ENCODE peak calls at places on chromosomes 12 and 14, in ten cellular contexts. One of them, this sample, is unnamed. For H3K9me2, the result is how much of the 10 kb centered on the place peaks cover.

GRCh38 chr12:75783093-75783877 is 248.3 kb downstream of the PHLDA1 start:
- DNase-seq in hepatocyte: no peak
- DNase-seq in PC-3: no peak
- DNase-seq in GM23248: peak
- DNase-seq in SK-N-SH: no peak
- DNase-seq in OCI-LY7: no peak
- DNase-seq in PC-9: no peak
- DNase-seq in GM23338: no peak
- DNase-seq in MM.1S: peak
- DNase-seq in HCT116: no peak
- DNase-seq in this sample: no peak

GRCh38 chr14:73740921-73741326 is 26.7 kb upstream of the PNMA1 start:
- DNase-seq in SK-N-SH: peak
- DNase-seq in hepatocyte: peak
- DNase-seq in PC-3: peak
- DNase-seq in PC-9: peak
- DNase-seq in OCI-LY7: no peak
- DNase-seq in HCT116: peak
- DNase-seq in MM.1S: no peak
- DNase-seq in GM23338: peak
- DNase-seq in GM23248: peak
- DNase-seq in this sample: no peak

GRCh38 chr12:93279849-93280412 is 97.8 kb upstream of the NUDT4 start:
- DNase-seq in HCT116: no peak
- DNase-seq in PC-9: peak
- DNase-seq in PC-3: peak
- DNase-seq in SK-N-SH: no peak
- DNase-seq in GM23338: no peak
- DNase-seq in hepatocyte: no peak
- DNase-seq in OCI-LY7: no peak
- DNase-seq in GM23248: no peak
- DNase-seq in MM.1S: no peak
- DNase-seq in this sample: no peak

GRCh38 chr14:63760014-63760413 is 32.1 kb upstream of the SGPP1 start:
- DNase-seq in SK-N-SH: no peak
- DNase-seq in hepatocyte: no peak
- DNase-seq in GM23248: no peak
- DNase-seq in GM23338: no peak
- DNase-seq in PC-3: no peak
- DNase-seq in HCT116: no peak
- DNase-seq in OCI-LY7: no peak
- DNase-seq in MM.1S: peak
- DNase-seq in PC-9: no peak
- DNase-seq in this sample: no peak

GRCh38 chr12:34386016-34386415 is 363.7 kb downstream of the ALG10 start:
- DNase-seq in HCT116: no peak
- DNase-seq in PC-9: no peak
- DNase-seq in PC-3: no peak
- DNase-seq in SK-N-SH: no peak
- DNase-seq in MM.1S: no peak
- DNase-seq in GM23248: no peak
- DNase-seq in hepatocyte: no peak
- DNase-seq in GM23338: no peak
- DNase-seq in OCI-LY7: no peak
- DNase-seq in this sample: no peak

GRCh38 chr14:30928462-30928861 is 54.1 kb downstream of the COCH start:
- DNase-seq in hepatocyte: no peak
- DNase-seq in HCT116: no peak
- DNase-seq in GM23248: peak
- DNase-seq in SK-N-SH: no peak
- DNase-seq in MM.1S: no peak
- DNase-seq in GM23338: no peak
- DNase-seq in PC-3: no peak
- DNase-seq in PC-9: no peak
- DNase-seq in OCI-LY7: no peak
- DNase-seq in this sample: no peak

GRCh38 chr14:70665448-70666363 is 24.0 kb downstream of the TTC9 start:
- DNase-seq in OCI-LY7: peak
- DNase-seq in PC-9: peak
- DNase-seq in GM23248: peak
- DNase-seq in HCT116: peak
- DNase-seq in MM.1S: peak
- DNase-seq in SK-N-SH: no peak
- DNase-seq in hepatocyte: peak
- DNase-seq in GM23338: no peak
- DNase-seq in PC-3: peak
- DNase-seq in this sample: peak

GRCh38 chr12:77625441-77625840 is 205.3 kb upstream of the NAV3 start:
- DNase-seq in PC-9: peak
- DNase-seq in PC-3: peak
- DNase-seq in GM23338: no peak
- DNase-seq in MM.1S: no peak
- DNase-seq in SK-N-SH: no peak
- DNase-seq in GM23248: peak
- DNase-seq in OCI-LY7: no peak
- DNase-seq in hepatocyte: peak
- DNase-seq in HCT116: no peak
- DNase-seq in this sample: no peak

DNA sequence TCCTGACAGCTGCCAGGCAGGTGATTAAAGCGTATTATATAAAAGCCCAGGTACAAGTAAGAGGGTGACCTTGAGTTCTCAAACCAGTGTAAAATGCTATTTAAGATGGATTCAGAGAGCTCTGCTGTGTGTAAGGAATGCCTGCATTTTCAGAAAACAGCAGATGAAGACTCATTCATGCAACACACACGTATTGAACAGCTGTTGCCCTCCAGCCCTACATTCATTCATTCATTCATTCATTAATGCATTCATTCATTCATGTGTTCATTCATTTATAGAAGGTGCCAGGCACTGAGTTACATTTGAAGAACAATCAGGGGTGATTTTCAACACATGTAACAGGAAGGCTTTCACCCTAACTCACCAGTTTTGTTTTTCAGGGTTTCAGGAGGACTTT is 27.4 kb upstream of the ELK3 start:
- DNase-seq in PC-3: no peak
- DNase-seq in GM23338: no peak
- DNase-seq in OCI-LY7: no peak
- DNase-seq in GM23248: no peak
- DNase-seq in hepatocyte: no peak
- DNase-seq in SK-N-SH: no peak
- DNase-seq in MM.1S: no peak
- DNase-seq in HCT116: no peak
- DNase-seq in PC-9: no peak
- DNase-seq in this sample: no peak
- H3K9me2 ChIP-seq in PC-3: under half
- H3K9me2 ChIP-seq in GM23338: under half
- H3K9me2 ChIP-seq in OCI-LY7: under half
- H3K9me2 ChIP-seq in GM23248: under half
- H3K9me2 ChIP-seq in hepatocyte: under half
- H3K9me2 ChIP-seq in SK-N-SH: under half
- H3K9me2 ChIP-seq in MM.1S: under half
- H3K9me2 ChIP-seq in HCT116: under half
- H3K9me2 ChIP-seq in PC-9: under half
- H3K9me2 ChIP-seq in this sample: under half

DNA sequence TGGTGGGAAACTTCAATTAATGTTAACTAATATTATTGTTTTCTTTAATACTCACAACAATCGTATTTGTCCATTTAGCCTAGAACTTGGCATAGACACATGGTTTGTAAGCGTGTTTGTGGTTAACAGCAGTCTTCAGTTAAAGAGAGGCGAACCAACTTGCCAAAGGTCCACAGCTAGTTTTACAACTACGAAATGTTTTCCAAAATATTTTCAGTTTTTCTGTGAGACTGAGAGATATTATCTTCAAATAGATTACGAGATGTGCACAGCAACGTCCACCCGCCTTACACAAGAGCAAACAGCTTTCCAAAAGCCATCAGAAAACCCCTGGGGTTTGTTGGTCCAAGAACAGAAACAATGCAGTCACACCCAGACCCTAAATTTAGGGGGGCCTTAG is 58.6 kb upstream of the RASSF3 start:
- DNase-seq in PC-3: no peak
- DNase-seq in MM.1S: no peak
- DNase-seq in SK-N-SH: no peak
- DNase-seq in HCT116: no peak
- DNase-seq in GM23248: peak
- DNase-seq in OCI-LY7: no peak
- DNase-seq in GM23338: no peak
- DNase-seq in hepatocyte: no peak
- DNase-seq in PC-9: no peak
- DNase-seq in this sample: peak
- H3K9me2 ChIP-seq in PC-3: under half
- H3K9me2 ChIP-seq in MM.1S: under half
- H3K9me2 ChIP-seq in SK-N-SH: under half
- H3K9me2 ChIP-seq in HCT116: under half
- H3K9me2 ChIP-seq in GM23248: under half
- H3K9me2 ChIP-seq in OCI-LY7: under half
- H3K9me2 ChIP-seq in GM23338: under half
- H3K9me2 ChIP-seq in hepatocyte: under half
- H3K9me2 ChIP-seq in PC-9: under half
- H3K9me2 ChIP-seq in this sample: under half

GRCh38 chr12:49059063-49059384 is 1.6 kb downstream of the KMT2D start:
- DNase-seq in PC-9: no peak
- DNase-seq in HCT116: no peak
- DNase-seq in GM23248: peak
- DNase-seq in PC-3: no peak
- DNase-seq in hepatocyte: no peak
- DNase-seq in OCI-LY7: no peak
- DNase-seq in SK-N-SH: peak
- DNase-seq in GM23338: no peak
- DNase-seq in MM.1S: no peak
- DNase-seq in this sample: no peak
- H3K9me2 ChIP-seq in PC-9: under half
- H3K9me2 ChIP-seq in HCT116: under half
- H3K9me2 ChIP-seq in GM23248: under half
- H3K9me2 ChIP-seq in PC-3: under half
- H3K9me2 ChIP-seq in hepatocyte: under half
- H3K9me2 ChIP-seq in OCI-LY7: under half
- H3K9me2 ChIP-seq in SK-N-SH: under half
- H3K9me2 ChIP-seq in GM23338: under half
- H3K9me2 ChIP-seq in MM.1S: under half
- H3K9me2 ChIP-seq in this sample: under half

GRCh38 chr12:56688846-56689113 is 696 bp upstream of the PTGES3 start:
- DNase-seq in GM23248: no peak
- DNase-seq in MM.1S: no peak
- DNase-seq in HCT116: no peak
- DNase-seq in PC-9: no peak
- DNase-seq in OCI-LY7: no peak
- DNase-seq in GM23338: no peak
- DNase-seq in SK-N-SH: no peak
- DNase-seq in PC-3: no peak
- DNase-seq in hepatocyte: no peak
- DNase-seq in this sample: no peak

GRCh38 chr12:56688129-56688845 is at the start of gene PTGES3:
- DNase-seq in PC-9: peak
- DNase-seq in GM23248: peak
- DNase-seq in OCI-LY7: peak
- DNase-seq in PC-3: peak
- DNase-seq in SK-N-SH: peak
- DNase-seq in MM.1S: peak
- DNase-seq in HCT116: peak
- DNase-seq in GM23338: peak
- DNase-seq in hepatocyte: peak
- DNase-seq in this sample: peak

GRCh38 chr12:56695327-56696101 is 7.4 kb upstream of the PTGES3 start:
- DNase-seq in PC-3: no peak
- DNase-seq in GM23248: peak
- DNase-seq in hepatocyte: no peak
- DNase-seq in OCI-LY7: no peak
- DNase-seq in SK-N-SH: no peak
- DNase-seq in GM23338: no peak
- DNase-seq in HCT116: no peak
- DNase-seq in MM.1S: no peak
- DNase-seq in PC-9: no peak
- DNase-seq in this sample: no peak

GRCh38 chr12:56699020-56699661 is 11.1 kb upstream of the PTGES3 start:
- DNase-seq in HCT116: no peak
- DNase-seq in OCI-LY7: no peak
- DNase-seq in GM23248: no peak
- DNase-seq in hepatocyte: no peak
- DNase-seq in PC-3: no peak
- DNase-seq in GM23338: no peak
- DNase-seq in SK-N-SH: no peak
- DNase-seq in MM.1S: peak
- DNase-seq in PC-9: no peak
- DNase-seq in this sample: peak

DNA sequence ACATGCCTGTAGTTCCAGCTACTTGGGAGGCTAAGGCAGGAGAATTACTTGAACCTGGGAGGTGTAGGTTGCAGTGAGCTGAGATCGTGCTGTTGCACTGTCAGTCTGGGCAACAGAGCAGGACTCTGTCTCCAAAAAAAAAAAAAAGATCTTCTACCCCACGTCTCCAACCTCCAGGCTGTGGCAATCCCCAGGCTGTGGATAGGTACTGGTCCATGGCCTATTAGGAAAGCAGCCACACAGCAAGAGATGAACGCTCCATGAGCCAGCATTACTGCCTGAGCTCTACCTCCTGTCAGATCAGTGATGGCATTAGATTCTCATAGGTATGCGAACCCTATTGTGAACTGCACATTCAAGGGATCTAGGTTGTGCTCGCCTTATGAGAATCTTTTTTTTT is 6.1 kb upstream of the PTGES3 start:
- DNase-seq in OCI-LY7: no peak
- DNase-seq in GM23248: no peak
- DNase-seq in GM23338: no peak
- DNase-seq in hepatocyte: no peak
- DNase-seq in HCT116: no peak
- DNase-seq in PC-3: no peak
- DNase-seq in MM.1S: no peak
- DNase-seq in SK-N-SH: no peak
- DNase-seq in PC-9: no peak
- DNase-seq in this sample: no peak
- H3K9me2 ChIP-seq in OCI-LY7: under half
- H3K9me2 ChIP-seq in GM23248: under half
- H3K9me2 ChIP-seq in GM23338: under half
- H3K9me2 ChIP-seq in hepatocyte: under half
- H3K9me2 ChIP-seq in HCT116: under half
- H3K9me2 ChIP-seq in PC-3: under half
- H3K9me2 ChIP-seq in MM.1S: under half
- H3K9me2 ChIP-seq in SK-N-SH: under half
- H3K9me2 ChIP-seq in PC-9: under half
- H3K9me2 ChIP-seq in this sample: under half

This sample was measured in Karpas-422.